ENCODE peak calls at places on chromosome 17, in six cellular contexts. One of them, this sample, is unnamed.

GRCh38 chr17:61167050-61167449 is 232.6 kb upstream of the TBX2 start:
- DNase-seq in NCI-H526 treated with DMSO at 0.1 percent for 48 hours: no peak
- DNase-seq in KG1: no peak
- DNase-seq in stimulated activated CD8-positive, alpha-beta memory T cell treated with anti-CD3 and anti-CD28 coated beads, Interleukin-7, amount 100 ng/mL, for 1 hour: no peak
- DNase-seq in GDM1: no peak
- DNase-seq in amygdala: no peak
- DNase-seq in this sample: no peak

GRCh38 chr17:40071720-40072480 is 9.1 kb downstream of the THRA start:
- DNase-seq in NCI-H526 treated with DMSO at 0.1 percent for 48 hours: peak
- DNase-seq in KG1: no peak
- DNase-seq in stimulated activated CD8-positive, alpha-beta memory T cell treated with anti-CD3 and anti-CD28 coated beads, Interleukin-7, amount 100 ng/mL, for 1 hour: no peak
- DNase-seq in GDM1: no peak
- DNase-seq in amygdala: peak
- DNase-seq in this sample: no peak

GRCh38 chr17:27245230-27245696 is 48.7 kb upstream of the WSB1 start:
- DNase-seq in NCI-H526 treated with DMSO at 0.1 percent for 48 hours: peak
- DNase-seq in KG1: peak
- DNase-seq in stimulated activated CD8-positive, alpha-beta memory T cell treated with anti-CD3 and anti-CD28 coated beads, Interleukin-7, amount 100 ng/mL, for 1 hour: no peak
- DNase-seq in GDM1: peak
- DNase-seq in amygdala: peak
- DNase-seq in this sample: peak

GRCh38 chr17:5468075-5468473 is 708 bp downstream of the DHX33 start:
- DNase-seq in NCI-H526 treated with DMSO at 0.1 percent for 48 hours: no peak
- DNase-seq in KG1: no peak
- DNase-seq in stimulated activated CD8-positive, alpha-beta memory T cell treated with anti-CD3 and anti-CD28 coated beads, Interleukin-7, amount 100 ng/mL, for 1 hour: no peak
- DNase-seq in GDM1: no peak
- DNase-seq in amygdala: no peak
- DNase-seq in this sample: no peak

GRCh38 chr17:47862621-47863440 is 11.9 kb upstream of the SP6 start:
- DNase-seq in NCI-H526 treated with DMSO at 0.1 percent for 48 hours: no peak
- DNase-seq in KG1: no peak
- DNase-seq in stimulated activated CD8-positive, alpha-beta memory T cell treated with anti-CD3 and anti-CD28 coated beads, Interleukin-7, amount 100 ng/mL, for 1 hour: no peak
- DNase-seq in GDM1: no peak
- DNase-seq in amygdala: no peak
- DNase-seq in this sample: peak

GRCh38 chr17:66310528-66311148 is 8.2 kb downstream of the PRKCA start:
- DNase-seq in NCI-H526 treated with DMSO at 0.1 percent for 48 hours: no peak
- DNase-seq in KG1: no peak
- DNase-seq in stimulated activated CD8-positive, alpha-beta memory T cell treated with anti-CD3 and anti-CD28 coated beads, Interleukin-7, amount 100 ng/mL, for 1 hour: no peak
- DNase-seq in GDM1: no peak
- DNase-seq in amygdala: no peak
- DNase-seq in this sample: no peak

GRCh38 chr17:75778861-75779249 is 5.8 kb upstream of the UNK start:
- DNase-seq in NCI-H526 treated with DMSO at 0.1 percent for 48 hours: peak
- DNase-seq in KG1: no peak
- DNase-seq in stimulated activated CD8-positive, alpha-beta memory T cell treated with anti-CD3 and anti-CD28 coated beads, Interleukin-7, amount 100 ng/mL, for 1 hour: peak
- DNase-seq in GDM1: peak
- DNase-seq in amygdala: no peak
- DNase-seq in this sample: peak

GRCh38 chr17:45231481-45232116 is 9.9 kb downstream of the FMNL1 start:
- DNase-seq in NCI-H526 treated with DMSO at 0.1 percent for 48 hours: no peak
- DNase-seq in KG1: no peak
- DNase-seq in stimulated activated CD8-positive, alpha-beta memory T cell treated with anti-CD3 and anti-CD28 coated beads, Interleukin-7, amount 100 ng/mL, for 1 hour: no peak
- DNase-seq in GDM1: no peak
- DNase-seq in amygdala: no peak
- DNase-seq in this sample: no peak

GRCh38 chr17:33520404-33521032 is 227.4 kb upstream of the ASIC2 start:
- DNase-seq in NCI-H526 treated with DMSO at 0.1 percent for 48 hours: no peak
- DNase-seq in KG1: peak
- DNase-seq in stimulated activated CD8-positive, alpha-beta memory T cell treated with anti-CD3 and anti-CD28 coated beads, Interleukin-7, amount 100 ng/mL, for 1 hour: no peak
- DNase-seq in GDM1: peak
- DNase-seq in amygdala: peak
- DNase-seq in this sample: peak